ENCODE peak calls at places on chromosomes 2 and 18, in seven cellular contexts. E is left ventricle myocardium inferior; P is neural crest cell; J is non-pigmented ciliary epithelial cell; X is activated naive CD8-positive, alpha-beta T cell treated with anti-CD3 and anti-CD28 coated beads, Interleukin-2, amount 50 U/mL, for 16 hours; M is epithelial cell of esophagus; N is kidney tubule cell. T is an unnamed sample.

GRCh38 chr2:113084249-113085000 is 16.7 kb downstream of the IL1F10 start:
- DNase-seq in X (no peak), N (no peak), E (no peak), J (no peak), P (no peak), M (peak), T (peak)

GRCh38 chr2:203461736-203462135 is 73.4 kb downstream of the RAPH1 start:
- DNase-seq in E (no peak), M (no peak), P (no peak), J (no peak), X (no peak), N (no peak), T (no peak)

GRCh38 chr18:62379051-62379450 is 53.9 kb downstream of the TNFRSF11A start:
- DNase-seq in M (peak), N (peak), J (no peak), X (no peak), E (no peak), P (no peak), T (peak)

GRCh38 chr2:196876364-196876763 is 50.1 kb downstream of the PGAP1 start:
- DNase-seq in N (no peak), P (no peak), E (no peak), M (no peak), J (no peak), X (no peak), T (no peak)

GRCh38 chr2:6471419-6471818 is 394.3 kb downstream of the CMPK2 start:
- DNase-seq in M (no peak), E (no peak), J (no peak), N (no peak), X (no peak), P (no peak), T (no peak)

GRCh38 chr18:21559195-21559594 is 41.3 kb downstream of the ESCO1 start:
- DNase-seq in M (no peak), J (no peak), P (no peak), E (no peak), N (no peak), X (no peak), T (no peak)

GRCh38 chr18:64707052-64707451 is 558.2 kb upstream of the LINC00305 start:
- DNase-seq in E (no peak), J (no peak), N (no peak), M (no peak), P (no peak), X (no peak), T (no peak)

GRCh38 chr18:10559566-10560456 is 34.0 kb downstream of the NAPG start:
- DNase-seq in P (no peak), J (no peak), M (peak), E (peak), N (peak), X (no peak), T (no peak)

GRCh38 chr18:76741346-76741745 is 81.0 kb upstream of the ZNF236 start:
- DNase-seq in X (no peak), P (no peak), E (no peak), J (no peak), N (no peak), M (peak), T (peak)

GRCh38 chr2:239792649-239793010 is 232.5 kb downstream of the NDUFA10 start:
- DNase-seq in M (no peak), N (no peak), J (no peak), P (no peak), E (no peak), X (no peak), T (no peak)

GRCh38 chr18:10660485-10660884 is 134.7 kb downstream of the NAPG start:
- DNase-seq in X (no peak), M (no peak), E (no peak), N (peak), J (no peak), P (no peak), T (no peak)

T was measured in bronchial epithelial cell.